ENCODE peak calls at places on chromosomes 4 and X, in eight cellular contexts. One of them, this sample, is unnamed.

GRCh38 chrX:9267415-9267814 is 197.4 kb upstream of the TBL1X start:
- DNase-seq in sigmoid colon: no peak
- DNase-seq in GM06990: no peak
- DNase-seq in Caki2: peak
- DNase-seq in activated CD8-positive, alpha-beta memory T cell treated with anti-CD3 and anti-CD28 coated beads for 1 hour: no peak
- DNase-seq in ureter: no peak
- DNase-seq in fibroblast of pulmonary artery: no peak
- DNase-seq in adipocyte: no peak
- DNase-seq in this sample: no peak

GRCh38 chrX:154738013-154738738 is 12.7 kb downstream of the GAB3 start:
- DNase-seq in activated CD8-positive, alpha-beta memory T cell treated with anti-CD3 and anti-CD28 coated beads for 1 hour: no peak
- DNase-seq in GM06990: no peak
- DNase-seq in sigmoid colon: peak
- DNase-seq in adipocyte: peak
- DNase-seq in Caki2: no peak
- DNase-seq in fibroblast of pulmonary artery: peak
- DNase-seq in ureter: no peak
- DNase-seq in this sample: no peak

GRCh38 chr4:181517521-181517920 is 725.7 kb upstream of the TENM3 start:
- DNase-seq in Caki2: no peak
- DNase-seq in adipocyte: no peak
- DNase-seq in fibroblast of pulmonary artery: peak
- DNase-seq in activated CD8-positive, alpha-beta memory T cell treated with anti-CD3 and anti-CD28 coated beads for 1 hour: no peak
- DNase-seq in GM06990: no peak
- DNase-seq in ureter: no peak
- DNase-seq in sigmoid colon: no peak
- DNase-seq in this sample: no peak

GRCh38 chr4:47000406-47000805 is 7.0 kb upstream of the GABRA4 start:
- DNase-seq in Caki2: no peak
- DNase-seq in fibroblast of pulmonary artery: no peak
- DNase-seq in activated CD8-positive, alpha-beta memory T cell treated with anti-CD3 and anti-CD28 coated beads for 1 hour: no peak
- DNase-seq in adipocyte: no peak
- DNase-seq in GM06990: no peak
- DNase-seq in sigmoid colon: no peak
- DNase-seq in ureter: no peak
- DNase-seq in this sample: no peak

GRCh38 chr4:140004580-140005314 is 149.2 kb downstream of the MAML3 start:
- DNase-seq in fibroblast of pulmonary artery: peak
- DNase-seq in adipocyte: peak
- DNase-seq in activated CD8-positive, alpha-beta memory T cell treated with anti-CD3 and anti-CD28 coated beads for 1 hour: no peak
- DNase-seq in GM06990: no peak
- DNase-seq in ureter: no peak
- DNase-seq in Caki2: no peak
- DNase-seq in sigmoid colon: peak
- DNase-seq in this sample: peak

GRCh38 chr4:80201326-80202151 is 4.2 kb downstream of the PRDM8 start:
- DNase-seq in activated CD8-positive, alpha-beta memory T cell treated with anti-CD3 and anti-CD28 coated beads for 1 hour: peak
- DNase-seq in fibroblast of pulmonary artery: peak
- DNase-seq in ureter: peak
- DNase-seq in adipocyte: peak
- DNase-seq in GM06990: no peak
- DNase-seq in sigmoid colon: no peak
- DNase-seq in Caki2: no peak
- DNase-seq in this sample: no peak

GRCh38 chr4:87532109-87532508 is 2.9 kb upstream of the SPARCL1 start:
- DNase-seq in GM06990: no peak
- DNase-seq in activated CD8-positive, alpha-beta memory T cell treated with anti-CD3 and anti-CD28 coated beads for 1 hour: no peak
- DNase-seq in Caki2: no peak
- DNase-seq in fibroblast of pulmonary artery: peak
- DNase-seq in ureter: no peak
- DNase-seq in adipocyte: no peak
- DNase-seq in sigmoid colon: no peak
- DNase-seq in this sample: no peak

GRCh38 chr4:119794681-119795080 is 166.1 kb upstream of the PDE5A start:
- DNase-seq in adipocyte: no peak
- DNase-seq in GM06990: no peak
- DNase-seq in activated CD8-positive, alpha-beta memory T cell treated with anti-CD3 and anti-CD28 coated beads for 1 hour: no peak
- DNase-seq in fibroblast of pulmonary artery: no peak
- DNase-seq in ureter: no peak
- DNase-seq in sigmoid colon: no peak
- DNase-seq in Caki2: no peak
- DNase-seq in this sample: no peak

GRCh38 chr4:41081847-41082246 is 132.5 kb downstream of the APBB2 start:
- DNase-seq in activated CD8-positive, alpha-beta memory T cell treated with anti-CD3 and anti-CD28 coated beads for 1 hour: no peak
- DNase-seq in Caki2: no peak
- DNase-seq in GM06990: no peak
- DNase-seq in fibroblast of pulmonary artery: no peak
- DNase-seq in ureter: no peak
- DNase-seq in sigmoid colon: no peak
- DNase-seq in adipocyte: no peak
- DNase-seq in this sample: no peak

GRCh38 chr4:123257563-123257962 is 139.0 kb upstream of the SPRY1 start:
- DNase-seq in ureter: no peak
- DNase-seq in activated CD8-positive, alpha-beta memory T cell treated with anti-CD3 and anti-CD28 coated beads for 1 hour: no peak
- DNase-seq in Caki2: no peak
- DNase-seq in sigmoid colon: no peak
- DNase-seq in adipocyte: no peak
- DNase-seq in fibroblast of pulmonary artery: no peak
- DNase-seq in GM06990: no peak
- DNase-seq in this sample: no peak

GRCh38 chr4:149031399-149031798 is 589.2 kb upstream of the NR3C2 start:
- DNase-seq in activated CD8-positive, alpha-beta memory T cell treated with anti-CD3 and anti-CD28 coated beads for 1 hour: no peak
- DNase-seq in Caki2: peak
- DNase-seq in ureter: no peak
- DNase-seq in GM06990: no peak
- DNase-seq in sigmoid colon: no peak
- DNase-seq in fibroblast of pulmonary artery: peak
- DNase-seq in adipocyte: peak
- DNase-seq in this sample: no peak

This sample was measured in ecto neural progenitor cell.